ENCODE peak calls at places on chromosomes 4 and X, in ten cellular contexts. C, G, T, Y, L, U, P, W, H and R are unnamed samples.

GRCh38 chr4:48342559-48342878 is 1.2 kb downstream of the SLAIN2 start:
- DNase-seq in C (no peak), G (no peak), T (no peak), Y (peak), L (peak), U (no peak), P (no peak), W (no peak), H (no peak), R (no peak)

GRCh38 chrX:120690941-120691340 is 61.1 kb upstream of the C1GALT1C1 start:
- DNase-seq in C (no peak), G (no peak), T (no peak), Y (no peak), L (no peak), U (no peak), P (no peak), W (no peak), H (no peak), R (no peak)

GRCh38 chr4:77695769-77696168 is 90.1 kb downstream of the CXCL13 start:
- DNase-seq in C (no peak), G (peak), T (no peak), Y (no peak), L (no peak), U (peak), P (no peak), W (peak), H (peak), R (no peak)

GRCh38 chrX:101291204-101291603 is at the start of gene TAF7L:
- DNase-seq in C (no peak), G (peak), T (no peak), Y (no peak), L (no peak), U (no peak), P (peak), W (peak), H (no peak), R (no peak)

GRCh38 chr4:8393593-8394038 is 46.9 kb downstream of the ACOX3 start:
- DNase-seq in C (no peak), G (peak), T (no peak), Y (no peak), L (no peak), U (peak), P (peak), W (peak), H (peak), R (no peak)

GRCh38 chr4:84681488-84682274 is 98.8 kb downstream of the CDS1 start:
- DNase-seq in C (no peak), G (peak), T (no peak), Y (no peak), L (no peak), U (no peak), P (no peak), W (peak), H (peak), R (peak)

GRCh38 chr4:108331905-108332632 is 163.3 kb upstream of the LEF1 start:
- DNase-seq in C (no peak), G (no peak), T (no peak), Y (no peak), L (no peak), U (no peak), P (no peak), W (no peak), H (no peak), R (no peak)

GRCh38 chr4:1410491-1411325 is 4.5 kb upstream of the NKX1-1 start:
- DNase-seq in C (no peak), G (peak), T (no peak), Y (peak), L (peak), U (peak), P (peak), W (peak), H (no peak), R (no peak)

GRCh38 chr4:54227261-54228063 is 1.6 kb upstream of the PDGFRA start:
- DNase-seq in C (no peak), G (peak), T (no peak), Y (no peak), L (peak), U (no peak), P (peak), W (peak), H (no peak), R (peak)

GRCh38 chrX:12245650-12246645 is 107.7 kb downstream of the FRMPD4 start:
- DNase-seq in C (no peak), G (peak), T (no peak), Y (no peak), L (no peak), U (no peak), P (no peak), W (peak), H (peak), R (no peak)

GRCh38 chrX:2463973-2464676 is 36.7 kb downstream of the DHRSX start:
- DNase-seq in C (no peak), G (peak), T (no peak), Y (no peak), L (no peak), U (no peak), P (no peak), W (peak), H (no peak), R (no peak)

GRCh38 chr4:156754832-156755570 is 216.6 kb downstream of the PDGFC start:
- DNase-seq in C (no peak), G (no peak), T (no peak), Y (no peak), L (no peak), U (no peak), P (no peak), W (no peak), H (no peak), R (no peak)

GRCh38 chrX:53072418-53073114 is 9.6 kb upstream of the TSPYL2 start:
- DNase-seq in C (no peak), G (no peak), T (no peak), Y (no peak), L (no peak), U (no peak), P (no peak), W (no peak), H (no peak), R (peak)

GRCh38 chr4:102554482-102554881 is 53.3 kb downstream of the NFKB1 start:
- DNase-seq in C (no peak), G (peak), T (no peak), Y (no peak), L (no peak), U (no peak), P (peak), W (peak), H (peak), R (no peak)

GRCh38 chr4:3676907-3677495 is 89.2 kb upstream of the ADRA2C start:
- DNase-seq in C (no peak), G (no peak), T (no peak), Y (no peak), L (no peak), U (no peak), P (no peak), W (no peak), H (no peak), R (no peak)

GRCh38 chr4:106530816-106531215 is 162.2 kb upstream of the GIMD1 start:
- DNase-seq in C (no peak), G (peak), T (no peak), Y (no peak), L (no peak), U (no peak), P (no peak), W (no peak), H (no peak), R (no peak)

GRCh38 chr4:101967697-101968346 is 177.3 kb downstream of the BANK1 start:
- DNase-seq in C (no peak), G (peak), T (no peak), Y (no peak), L (no peak), U (no peak), P (no peak), W (peak), H (no peak), R (no peak)

GRCh38 chr4:48904101-48904500 is 2.5 kb downstream of the OCIAD2 start:
- DNase-seq in C (no peak), G (no peak), T (no peak), Y (no peak), L (no peak), U (peak), P (no peak), W (no peak), H (no peak), R (peak)

GRCh38 chr4:77618383-77619241 is 13.0 kb downstream of the CXCL13 start:
- DNase-seq in C (peak), G (peak), T (peak), Y (peak), L (peak), U (peak), P (no peak), W (peak), H (peak), R (no peak)

GRCh38 chr4:132071815-132072214 is 1077.3 kb upstream of the PCDH10 start:
- DNase-seq in C (no peak), G (peak), T (no peak), Y (no peak), L (no peak), U (no peak), P (no peak), W (peak), H (no peak), R (no peak)

GRCh38 chr4:70544279-70544870 is 26.0 kb downstream of the AMTN start:
- DNase-seq in C (no peak), G (peak), T (no peak), Y (no peak), L (no peak), U (peak), P (no peak), W (peak), H (no peak), R (no peak)

GRCh38 chr4:122606364-122607043 is 14.4 kb downstream of the IL21 start:
- DNase-seq in C (no peak), G (no peak), T (no peak), Y (no peak), L (no peak), U (peak), P (no peak), W (no peak), H (no peak), R (no peak)

GRCh38 chrX:81259008-81259713 is 57.3 kb downstream of the SH3BGRL start:
- DNase-seq in C (no peak), G (peak), T (no peak), Y (no peak), L (no peak), U (no peak), P (no peak), W (peak), H (peak), R (no peak)

GRCh38 chr4:742742-743311 is 37.2 kb downstream of the PCGF3 start:
- DNase-seq in C (peak), G (peak), T (peak), Y (peak), L (peak), U (peak), P (peak), W (peak), H (no peak), R (no peak)

GRCh38 chrX:11319689-11320302 is 26.6 kb downstream of the AMELX start:
- DNase-seq in C (no peak), G (no peak), T (no peak), Y (no peak), L (no peak), U (peak), P (no peak), W (no peak), H (no peak), R (no peak)

GRCh38 chr4:143587703-143588102 is 74.2 kb downstream of the SMARCA5 start:
- DNase-seq in C (peak), G (no peak), T (no peak), Y (no peak), L (no peak), U (peak), P (no peak), W (peak), H (peak), R (no peak)

GRCh38 chr4:109908741-109909140 is 3.9 kb upstream of the EGF start:
- DNase-seq in C (no peak), G (no peak), T (no peak), Y (no peak), L (no peak), U (no peak), P (no peak), W (no peak), H (no peak), R (no peak)

GRCh38 chr4:47104986-47105385 is 73.6 kb downstream of the GABRB1 start:
- DNase-seq in C (no peak), G (no peak), T (no peak), Y (no peak), L (no peak), U (no peak), P (no peak), W (no peak), H (no peak), R (no peak)